ENCODE peak calls at places on chromosomes 7 and 10, in seven cellular contexts. R is IMR-90, F is mesenchymal stem cell, C is H9, H is H1, U is trophoblast cell, S is mesendoderm. Z is an unnamed sample.

GRCh38 chr7:114985316-114985715 is 63.4 kb downstream of the MDFIC start:
- DNase-seq in U (no peak), S (no peak), C (no peak), H (no peak), F (no peak), R (no peak), Z (no peak)

GRCh38 chr7:1024331-1024761 is 20.0 kb upstream of the GPR146 start:
- DNase-seq in R (no peak), U (no peak), S (no peak), C (no peak), H (no peak), F (no peak), Z (no peak)

GRCh38 chr7:141975806-141976523 is 2.4 kb upstream of the TAS2R38 start:
- DNase-seq in H (peak), C (peak), R (no peak), S (peak), F (peak), U (peak), Z (peak)

GRCh38 chr7:105905209-105905910 is 29.0 kb upstream of the ATXN7L1 start:
- DNase-seq in F (no peak), S (peak), R (no peak), H (peak), C (peak), U (no peak), Z (no peak)

GRCh38 chr10:18164771-18165361 is 24.6 kb downstream of the CACNB2 start:
- DNase-seq in S (no peak), U (no peak), H (no peak), C (no peak), F (peak), R (peak), Z (no peak)

GRCh38 chr7:130444230-130444629 is 3.4 kb upstream of the CEP41 start:
- DNase-seq in H (no peak), S (no peak), U (no peak), R (peak), C (no peak), F (peak), Z (no peak)

GRCh38 chr7:107996072-107996824 is 6.7 kb downstream of the LAMB1 start:
- DNase-seq in R (peak), S (no peak), F (peak), C (no peak), U (no peak), H (no peak), Z (no peak)

GRCh38 chr10:2456834-2457233 is 610.5 kb upstream of the PFKP start:
- DNase-seq in S (peak), U (no peak), C (peak), H (no peak), F (no peak), R (no peak), Z (no peak)

GRCh38 chr10:111445709-111446108 is 368.9 kb downstream of the ADRA2A start:
- DNase-seq in F (no peak), U (no peak), R (no peak), H (no peak), S (no peak), C (no peak), Z (no peak)

GRCh38 chr7:120512701-120513100 is 239.7 kb downstream of the KCND2 start:
- DNase-seq in H (no peak), R (no peak), U (no peak), C (no peak), F (no peak), S (peak), Z (no peak)

GRCh38 chr7:71237945-71238344 is 106.0 kb downstream of the GALNT17 start:
- DNase-seq in U (no peak), H (no peak), R (no peak), F (no peak), S (peak), C (peak), Z (peak)

GRCh38 chr10:21257919-21258318 is 267.6 kb downstream of the SKIDA1 start:
- DNase-seq in R (peak), C (no peak), U (peak), H (no peak), F (peak), S (no peak), Z (no peak)

GRCh38 chr7:55472928-55473725 is 99.2 kb downstream of the VOPP1 start:
- DNase-seq in U (peak), R (no peak), F (no peak), H (no peak), S (no peak), C (peak), Z (no peak)

GRCh38 chr10:79331709-79332108 is 15.6 kb upstream of the PPIF start:
- DNase-seq in S (no peak), R (peak), F (peak), C (no peak), U (peak), H (no peak), Z (no peak)

GRCh38 chr7:27814054-27814453 is 74.1 kb downstream of the TAX1BP1 start:
- DNase-seq in H (no peak), U (no peak), S (no peak), C (no peak), F (no peak), R (peak), Z (no peak)

GRCh38 chr10:108582387-108582786 is 1340.9 kb downstream of the XPNPEP1 start:
- DNase-seq in R (no peak), F (peak), S (peak), H (no peak), C (no peak), U (no peak), Z (no peak)

GRCh38 chr10:82861889-82862288 is 986.9 kb downstream of the NRG3 start:
- DNase-seq in C (no peak), F (no peak), H (no peak), S (no peak), U (no peak), R (no peak), Z (no peak)

GRCh38 chr7:84009051-84009450 is 185.5 kb downstream of the SEMA3A start:
- DNase-seq in C (no peak), U (no peak), S (no peak), F (no peak), H (no peak), R (peak), Z (no peak)

GRCh38 chr10:4242561-4243035 is 457.6 kb upstream of the KLF6 start:
- DNase-seq in F (peak), H (no peak), S (peak), R (peak), C (no peak), U (peak), Z (no peak)

GRCh38 chr10:125521721-125522680 is 161.0 kb downstream of the TEX36 start:
- DNase-seq in C (peak), H (peak), S (peak), F (no peak), U (no peak), R (no peak), Z (no peak)

GRCh38 chr7:142338633-142339501 is 81.0 kb upstream of the PRSS58 start:
- DNase-seq in S (peak), C (peak), F (peak), H (peak), R (peak), U (no peak), Z (peak)

GRCh38 chr10:43816351-43817321 is 168.0 kb upstream of the ZNF32 start:
- DNase-seq in H (no peak), S (no peak), F (peak), U (peak), R (peak), C (no peak), Z (no peak)

GRCh38 chr10:117424789-117425649 is 49.8 kb upstream of the PDZD8 start:
- DNase-seq in R (no peak), U (no peak), H (no peak), S (peak), C (peak), F (no peak), Z (no peak)

GRCh38 chr7:158953912-158954311 is 97.6 kb downstream of the DYNC2I1 start:
- DNase-seq in H (no peak), U (no peak), F (no peak), S (no peak), C (no peak), R (no peak), Z (no peak)

GRCh38 chr7:149799397-149800168 is 26.2 kb upstream of the ZNF467 start:
- DNase-seq in U (no peak), H (no peak), C (peak), R (no peak), S (peak), F (no peak), Z (peak)

GRCh38 chr10:16491933-16492332 is 29.7 kb downstream of the C1QL3 start:
- DNase-seq in S (peak), R (no peak), U (no peak), H (no peak), C (no peak), F (no peak), Z (no peak)

GRCh38 chr10:191703-192518 is 56.7 kb downstream of the ZMYND11 start:
- DNase-seq in F (peak), U (no peak), H (no peak), R (peak), C (no peak), S (no peak), Z (no peak)

GRCh38 chr10:47361293-47361692 is 13.1 kb downstream of the RBP3 start:
- DNase-seq in S (peak), F (peak), R (peak), U (no peak), H (peak), C (peak), Z (peak)

GRCh38 chr10:122159159-122159970 is 111.7 kb upstream of the BTBD16 start:
- DNase-seq in S (peak), C (no peak), H (no peak), R (peak), U (no peak), F (no peak), Z (no peak)

GRCh38 chr7:112995091-112995824 is 91.4 kb downstream of the GPR85 start:
- DNase-seq in U (peak), S (peak), H (no peak), C (no peak), F (peak), R (peak), Z (no peak)

GRCh38 chr7:97973206-97973658 is 16.8 kb downstream of the OCM2 start:
- DNase-seq in R (no peak), S (peak), U (peak), F (peak), C (peak), H (peak), Z (no peak)

GRCh38 chr7:24748521-24748920 is 8.7 kb downstream of the GSDME start:
- DNase-seq in S (no peak), C (no peak), H (no peak), R (no peak), U (no peak), F (no peak), Z (no peak)

GRCh38 chr7:55272328-55272727 is 92.8 kb upstream of the LANCL2 start:
- DNase-seq in R (no peak), U (no peak), S (no peak), H (no peak), C (no peak), F (no peak), Z (no peak)

GRCh38 chr7:117323877-117324699 is 1.2 kb upstream of the WNT2 start:
- DNase-seq in C (peak), F (peak), R (peak), S (peak), U (no peak), H (no peak), Z (peak)

GRCh38 chr10:15879058-15879457 is 18.8 kb upstream of the MINDY3 start:
- DNase-seq in F (peak), S (peak), R (peak), U (no peak), H (no peak), C (no peak), Z (no peak)

GRCh38 chr7:29976673-29977072 is 12.9 kb downstream of the SCRN1 start:
- DNase-seq in R (peak), H (no peak), S (peak), F (peak), U (no peak), C (no peak), Z (no peak)

DNA sequence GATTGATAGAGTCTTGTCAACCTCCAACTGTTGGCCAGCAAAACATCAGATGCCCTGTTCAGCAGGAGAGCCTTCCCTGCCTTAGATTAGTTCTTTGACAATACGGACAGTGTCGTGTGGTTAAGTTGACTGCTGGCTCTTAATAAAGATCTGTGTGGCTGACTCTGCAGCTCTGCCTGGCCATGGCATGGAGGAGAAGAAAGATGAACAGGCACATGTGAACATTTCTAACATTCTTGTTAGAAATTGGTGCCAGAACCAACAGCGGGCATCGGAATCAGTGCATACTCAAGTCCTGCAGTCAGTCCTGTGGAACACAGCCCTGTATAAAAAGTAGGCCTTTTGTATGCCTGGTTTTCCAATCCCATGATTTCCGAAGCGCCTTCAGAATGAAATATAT is 455.6 kb downstream of the POM121L12 start:
- DNase-seq in R (no peak), S (no peak), U (no peak), H (no peak), F (no peak), C (no peak), Z (no peak)
- H2AK5ac ChIP-seq in R (no peak), S (no peak), U (no peak), H (no peak), F (no peak), C (no peak), Z (no peak)

GRCh38 chr7:94252971-94253370 is 141.7 kb upstream of the COL1A2 start:
- DNase-seq in C (no peak), U (no peak), S (no peak), F (peak), H (no peak), R (no peak), Z (no peak)

GRCh38 chr7:94249631-94250030 is 145.1 kb upstream of the COL1A2 start:
- DNase-seq in U (no peak), S (peak), H (no peak), C (no peak), F (no peak), R (no peak), Z (no peak)

GRCh38 chr7:94252124-94252523 is 142.6 kb upstream of the COL1A2 start:
- DNase-seq in R (no peak), F (no peak), H (no peak), S (no peak), C (no peak), U (no peak), Z (no peak)

GRCh38 chr7:94250124-94250523 is 144.6 kb upstream of the COL1A2 start:
- DNase-seq in S (no peak), C (no peak), U (no peak), F (no peak), H (no peak), R (no peak), Z (no peak)

GRCh38 chr7:94250984-94251383 is 143.7 kb upstream of the COL1A2 start:
- DNase-seq in S (no peak), R (no peak), U (no peak), H (no peak), F (no peak), C (no peak), Z (no peak)
- H2AK5ac ChIP-seq in S (no peak), R (no peak), U (no peak), H (no peak), F (no peak), C (no peak), Z (no peak)

GRCh38 chr10:109967739-109968088 is 40.1 kb upstream of the ADD3 start:
- DNase-seq in H (no peak), U (no peak), R (no peak), F (no peak), C (no peak), S (no peak), Z (no peak)
- H2AK5ac ChIP-seq in H (no peak), U (no peak), R (peak), F (peak), C (no peak), S (no peak), Z (no peak)

GRCh38 chr10:128191847-128192246 is 65.6 kb upstream of the MKI67 start:
- DNase-seq in S (no peak), U (no peak), F (no peak), R (no peak), H (no peak), C (no peak), Z (no peak)
- H2AK5ac ChIP-seq in S (no peak), U (no peak), F (no peak), R (no peak), H (no peak), C (no peak), Z (no peak)

GRCh38 chr7:46554688-46555422 is 633.8 kb upstream of the IGFBP3 start:
- DNase-seq in U (no peak), R (peak), C (no peak), S (peak), F (peak), H (no peak), Z (no peak)

GRCh38 chr7:46558482-46559193 is 637.6 kb upstream of the IGFBP3 start:
- DNase-seq in R (peak), C (no peak), U (no peak), F (peak), H (no peak), S (no peak), Z (no peak)

GRCh38 chr7:46557295-46557711 is 636.2 kb upstream of the IGFBP3 start:
- DNase-seq in F (peak), H (no peak), R (no peak), C (no peak), S (no peak), U (no peak), Z (no peak)

GRCh38 chr7:46559194-46559576 is 638.1 kb upstream of the IGFBP3 start:
- DNase-seq in F (peak), R (peak), H (no peak), U (no peak), C (no peak), S (no peak), Z (no peak)
- H2AK5ac ChIP-seq in F (peak), R (no peak), H (no peak), U (no peak), C (no peak), S (no peak), Z (no peak)

DNA sequence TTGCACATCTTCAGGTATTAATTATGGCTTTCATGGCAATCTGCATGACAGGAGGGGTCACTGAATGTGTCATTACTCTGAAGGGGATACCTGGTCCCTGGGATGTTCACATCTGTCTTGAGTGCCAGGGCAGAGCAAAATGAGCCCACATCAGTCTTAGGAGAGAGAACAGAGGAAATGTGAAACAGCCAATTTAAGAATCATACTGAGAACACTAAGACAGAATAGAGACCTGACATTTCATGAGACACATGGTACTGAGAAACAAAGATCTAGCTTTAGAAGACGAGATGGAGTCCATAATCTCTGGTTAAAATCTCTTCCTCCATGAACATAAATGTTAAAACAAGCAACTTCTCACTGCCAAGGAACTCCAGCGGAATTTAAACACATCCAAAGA is 34.1 kb upstream of the FZD1 start:
- DNase-seq in U (no peak), C (no peak), R (no peak), F (no peak), S (no peak), H (no peak), Z (no peak)
- H2AK5ac ChIP-seq in U (no peak), C (no peak), R (no peak), F (no peak), S (no peak), H (no peak), Z (no peak)

GRCh38 chr7:157205438-157205837 is 66.7 kb downstream of the UBE3C start:
- DNase-seq in U (no peak), C (no peak), R (no peak), F (no peak), H (no peak), S (no peak), Z (no peak)
- H2AK5ac ChIP-seq in U (no peak), C (no peak), R (no peak), F (no peak), H (no peak), S (no peak), Z (no peak)

DNA sequence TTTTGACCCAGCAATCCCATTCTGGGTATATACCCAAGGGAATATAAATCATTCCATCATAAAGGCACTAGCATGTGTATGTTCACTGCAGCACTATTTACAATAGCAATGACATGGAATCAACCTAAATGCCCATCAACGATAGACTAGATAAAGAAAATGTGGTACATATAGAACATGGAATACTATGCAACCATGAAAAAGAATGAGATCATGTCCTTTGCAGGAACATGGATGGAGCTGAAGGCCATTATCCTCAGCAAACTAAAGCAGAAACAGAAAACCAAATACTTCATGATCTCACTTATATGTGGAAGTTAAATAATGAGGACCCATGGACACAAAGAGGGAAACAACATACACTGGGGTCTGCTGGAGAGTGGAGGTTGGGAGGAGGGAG is 58.0 kb upstream of the STARD3NL start:
- DNase-seq in S (no peak), U (no peak), R (no peak), C (no peak), F (no peak), H (no peak), Z (no peak)
- H2AK5ac ChIP-seq in S (no peak), U (no peak), R (no peak), C (no peak), F (no peak), H (no peak), Z (no peak)

GRCh38 chr7:74266191-74266963 is 12.2 kb upstream of the RFC2 start:
- DNase-seq in C (no peak), R (no peak), S (no peak), U (no peak), F (no peak), H (no peak), Z (no peak)

GRCh38 chr7:74271742-74272141 is 17.5 kb upstream of the CLIP2 start:
- DNase-seq in U (no peak), F (peak), C (no peak), H (no peak), S (no peak), R (no peak), Z (no peak)

GRCh38 chr7:74267756-74268565 is 13.8 kb upstream of the RFC2 start:
- DNase-seq in H (no peak), F (peak), U (no peak), S (no peak), C (no peak), R (no peak), Z (no peak)

GRCh38 chr7:74272305-74273038 is 16.7 kb upstream of the CLIP2 start:
- DNase-seq in U (peak), C (peak), F (peak), S (peak), H (no peak), R (peak), Z (no peak)

DNA sequence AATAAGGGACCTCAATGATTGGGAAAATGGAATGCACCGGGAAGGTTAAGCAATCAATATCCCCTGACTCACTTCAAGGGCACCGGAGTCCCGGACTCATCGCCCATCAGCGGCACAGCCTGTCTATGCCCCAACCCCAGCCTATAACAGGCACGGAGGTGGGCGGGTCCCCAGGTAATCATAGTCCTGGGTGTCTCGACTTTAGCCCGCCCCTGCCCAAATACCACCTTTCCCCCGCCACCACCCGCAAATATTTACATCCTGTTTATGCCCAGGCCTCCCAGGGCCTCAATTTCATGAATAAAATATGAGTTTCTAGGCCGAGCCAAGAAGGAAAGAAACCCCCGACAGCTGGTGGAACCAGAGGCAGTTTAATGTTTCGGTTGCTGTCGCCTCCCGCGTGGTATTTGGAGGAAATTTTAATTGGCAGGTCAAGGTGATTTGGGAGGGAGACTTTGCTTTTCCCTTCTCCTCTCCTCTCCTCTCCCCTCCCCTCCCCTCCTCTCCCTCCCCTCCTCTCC is 15.6 kb upstream of the RFC2 start:
- DNase-seq in R (peak), C (peak), U (peak), H (no peak), S (peak), F (peak), Z (peak)
- H2AK5ac ChIP-seq in R (no peak), C (no peak), U (no peak), H (no peak), S (no peak), F (no peak), Z (no peak)